ENCODE peak calls at places on chromosome 10, in five cellular contexts. One of them, this sample, is unnamed.

GRCh38 chr10:110432084-110432483 is 65.6 kb upstream of the DUSP5 start:
- DNase-seq in lower lobe of right lung: no peak
- DNase-seq in OCI-LY7: no peak
- DNase-seq in fibroblast of lung: no peak
- DNase-seq in astrocyte: no peak
- DNase-seq in this sample: no peak

GRCh38 chr10:58740620-58741369 is 228.1 kb downstream of the BICC1 start:
- DNase-seq in lower lobe of right lung: no peak
- DNase-seq in OCI-LY7: no peak
- DNase-seq in fibroblast of lung: peak
- DNase-seq in astrocyte: no peak
- DNase-seq in this sample: no peak

GRCh38 chr10:126199221-126199998 is 188.9 kb downstream of the ADAM12 start:
- DNase-seq in lower lobe of right lung: no peak
- DNase-seq in OCI-LY7: no peak
- DNase-seq in fibroblast of lung: peak
- DNase-seq in astrocyte: peak
- DNase-seq in this sample: peak

GRCh38 chr10:102450374-102451104 is 804 bp downstream of the C10orf95 start:
- DNase-seq in lower lobe of right lung: peak
- DNase-seq in OCI-LY7: peak
- DNase-seq in fibroblast of lung: peak
- DNase-seq in astrocyte: peak
- DNase-seq in this sample: peak

GRCh38 chr10:92470026-92470425 is 103.9 kb downstream of the IDE start:
- DNase-seq in lower lobe of right lung: no peak
- DNase-seq in OCI-LY7: no peak
- DNase-seq in fibroblast of lung: no peak
- DNase-seq in astrocyte: no peak
- DNase-seq in this sample: no peak

GRCh38 chr10:81179805-81180452 is 642.2 kb downstream of the SH2D4B start:
- DNase-seq in lower lobe of right lung: no peak
- DNase-seq in OCI-LY7: peak
- DNase-seq in fibroblast of lung: no peak
- DNase-seq in astrocyte: no peak
- DNase-seq in this sample: no peak

GRCh38 chr10:69316313-69317059 is 38.2 kb downstream of the HK1 start:
- DNase-seq in lower lobe of right lung: no peak
- DNase-seq in OCI-LY7: no peak
- DNase-seq in fibroblast of lung: peak
- DNase-seq in astrocyte: no peak
- DNase-seq in this sample: peak

GRCh38 chr10:102240467-102241036 is 760 bp downstream of the PITX3 start:
- DNase-seq in lower lobe of right lung: no peak
- DNase-seq in OCI-LY7: no peak
- DNase-seq in fibroblast of lung: no peak
- DNase-seq in astrocyte: no peak
- DNase-seq in this sample: no peak

GRCh38 chr10:88256013-88256680 is 327.0 kb downstream of the RNLS start:
- DNase-seq in lower lobe of right lung: no peak
- DNase-seq in OCI-LY7: no peak
- DNase-seq in fibroblast of lung: peak
- DNase-seq in astrocyte: no peak
- DNase-seq in this sample: no peak

GRCh38 chr10:31803606-31804195 is 124.9 kb downstream of the ARHGAP12 start:
- DNase-seq in lower lobe of right lung: no peak
- DNase-seq in OCI-LY7: no peak
- DNase-seq in fibroblast of lung: no peak
- DNase-seq in astrocyte: peak
- DNase-seq in this sample: no peak

GRCh38 chr10:120505056-120505455 is 48.0 kb downstream of the PLPP4 start:
- DNase-seq in lower lobe of right lung: no peak
- DNase-seq in OCI-LY7: no peak
- DNase-seq in fibroblast of lung: no peak
- DNase-seq in astrocyte: no peak
- DNase-seq in this sample: no peak

GRCh38 chr10:8389630-8390029 is 335.1 kb downstream of the GATA3 start:
- DNase-seq in lower lobe of right lung: no peak
- DNase-seq in OCI-LY7: no peak
- DNase-seq in fibroblast of lung: no peak
- DNase-seq in astrocyte: peak
- DNase-seq in this sample: no peak

GRCh38 chr10:94370501-94370900 is 7.8 kb upstream of the NOC3L start:
- DNase-seq in lower lobe of right lung: no peak
- DNase-seq in OCI-LY7: no peak
- DNase-seq in fibroblast of lung: no peak
- DNase-seq in astrocyte: no peak
- DNase-seq in this sample: no peak

GRCh38 chr10:71431216-71431944 is 34.7 kb downstream of the CDH23 start:
- DNase-seq in lower lobe of right lung: no peak
- DNase-seq in OCI-LY7: no peak
- DNase-seq in fibroblast of lung: no peak
- DNase-seq in astrocyte: no peak
- DNase-seq in this sample: no peak

GRCh38 chr10:88347022-88347421 is 236.1 kb downstream of the RNLS start:
- DNase-seq in lower lobe of right lung: no peak
- DNase-seq in OCI-LY7: no peak
- DNase-seq in fibroblast of lung: no peak
- DNase-seq in astrocyte: no peak
- DNase-seq in this sample: no peak

GRCh38 chr10:24643679-24644209 is 79.9 kb downstream of the ARHGAP21 start:
- DNase-seq in lower lobe of right lung: no peak
- DNase-seq in OCI-LY7: no peak
- DNase-seq in fibroblast of lung: peak
- DNase-seq in astrocyte: no peak
- DNase-seq in this sample: no peak

GRCh38 chr10:77357611-77358010 is 280.0 kb downstream of the KCNMA1 start:
- DNase-seq in lower lobe of right lung: no peak
- DNase-seq in OCI-LY7: no peak
- DNase-seq in fibroblast of lung: peak
- DNase-seq in astrocyte: peak
- DNase-seq in this sample: peak

GRCh38 chr10:112461029-112461887 is 14.2 kb downstream of the VTI1A start:
- DNase-seq in lower lobe of right lung: no peak
- DNase-seq in OCI-LY7: no peak
- DNase-seq in fibroblast of lung: peak
- DNase-seq in astrocyte: peak
- DNase-seq in this sample: peak

GRCh38 chr10:97991875-97992274 is 38.5 kb downstream of the CRTAC1 start:
- DNase-seq in lower lobe of right lung: no peak
- DNase-seq in OCI-LY7: no peak
- DNase-seq in fibroblast of lung: peak
- DNase-seq in astrocyte: peak
- DNase-seq in this sample: peak

GRCh38 chr10:131775444-131775832 is 125.4 kb upstream of the PPP2R2D start:
- DNase-seq in lower lobe of right lung: no peak
- DNase-seq in OCI-LY7: no peak
- DNase-seq in fibroblast of lung: no peak
- DNase-seq in astrocyte: no peak
- DNase-seq in this sample: no peak

GRCh38 chr10:37479469-37479868 is 354.1 kb downstream of the ANKRD30A start:
- DNase-seq in lower lobe of right lung: no peak
- DNase-seq in OCI-LY7: no peak
- DNase-seq in fibroblast of lung: no peak
- DNase-seq in astrocyte: no peak
- DNase-seq in this sample: no peak

GRCh38 chr10:24157567-24157966 is 51.4 kb upstream of the KIAA1217 start:
- DNase-seq in lower lobe of right lung: no peak
- DNase-seq in OCI-LY7: no peak
- DNase-seq in fibroblast of lung: no peak
- DNase-seq in astrocyte: no peak
- DNase-seq in this sample: no peak

GRCh38 chr10:74460812-74461211 is 309.8 kb downstream of the ADK start:
- DNase-seq in lower lobe of right lung: no peak
- DNase-seq in OCI-LY7: peak
- DNase-seq in fibroblast of lung: peak
- DNase-seq in astrocyte: peak
- DNase-seq in this sample: no peak

GRCh38 chr10:75400769-75401568 is 595 bp downstream of the ZNF503 start:
- DNase-seq in lower lobe of right lung: peak
- DNase-seq in OCI-LY7: no peak
- DNase-seq in fibroblast of lung: peak
- DNase-seq in astrocyte: no peak
- DNase-seq in this sample: peak

GRCh38 chr10:124035306-124035927 is 58.0 kb downstream of the CHST15 start:
- DNase-seq in lower lobe of right lung: no peak
- DNase-seq in OCI-LY7: peak
- DNase-seq in fibroblast of lung: no peak
- DNase-seq in astrocyte: no peak
- DNase-seq in this sample: no peak

GRCh38 chr10:67629461-67629971 is 66.5 kb downstream of the CTNNA3 start:
- DNase-seq in lower lobe of right lung: no peak
- DNase-seq in OCI-LY7: no peak
- DNase-seq in fibroblast of lung: no peak
- DNase-seq in astrocyte: peak
- DNase-seq in this sample: no peak

GRCh38 chr10:59779656-59780521 is 26.6 kb upstream of the MRLN start:
- DNase-seq in lower lobe of right lung: no peak
- DNase-seq in OCI-LY7: no peak
- DNase-seq in fibroblast of lung: no peak
- DNase-seq in astrocyte: peak
- DNase-seq in this sample: no peak

GRCh38 chr10:64316833-64317232 is 795.6 kb downstream of the REEP3 start:
- DNase-seq in lower lobe of right lung: no peak
- DNase-seq in OCI-LY7: no peak
- DNase-seq in fibroblast of lung: no peak
- DNase-seq in astrocyte: no peak
- DNase-seq in this sample: no peak

GRCh38 chr10:97048649-97049427 is 136.9 kb downstream of the SLIT1 start:
- DNase-seq in lower lobe of right lung: no peak
- DNase-seq in OCI-LY7: no peak
- DNase-seq in fibroblast of lung: no peak
- DNase-seq in astrocyte: no peak
- DNase-seq in this sample: no peak

GRCh38 chr10:132397671-132398565 is 918 bp downstream of the PWWP2B start:
- DNase-seq in lower lobe of right lung: peak
- DNase-seq in OCI-LY7: peak
- DNase-seq in fibroblast of lung: peak
- DNase-seq in astrocyte: peak
- DNase-seq in this sample: peak

GRCh38 chr10:103659674-103660363 is 166.3 kb downstream of the NEURL1 start:
- DNase-seq in lower lobe of right lung: peak
- DNase-seq in OCI-LY7: no peak
- DNase-seq in fibroblast of lung: peak
- DNase-seq in astrocyte: peak
- DNase-seq in this sample: peak
- TF ChIP-seq CTCF in lower lobe of right lung: no peak
- TF ChIP-seq CTCF in OCI-LY7: no peak
- TF ChIP-seq CTCF in fibroblast of lung: peak
- TF ChIP-seq CTCF in astrocyte: no peak
- TF ChIP-seq CTCF in this sample: peak

DNA sequence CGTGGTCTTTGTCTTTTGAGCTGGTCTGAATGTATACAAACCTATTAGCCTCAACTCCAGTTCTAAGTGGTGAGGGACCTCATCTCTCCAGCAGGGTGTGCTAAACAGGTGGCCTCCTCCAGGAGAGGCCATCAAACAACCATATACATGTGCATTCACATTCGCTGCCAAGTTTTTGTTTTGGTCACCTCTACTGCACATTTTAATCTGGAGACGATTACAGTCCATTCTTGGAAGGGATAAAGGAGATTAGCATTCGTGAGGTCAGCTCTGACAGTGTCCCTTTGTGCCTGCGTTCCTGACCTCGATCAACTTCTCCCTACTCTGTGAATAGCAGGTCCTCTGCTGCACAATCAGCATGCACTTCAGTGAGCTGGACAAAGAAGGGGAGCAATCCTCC is 60.8 kb downstream of the RHOBTB1 start:
- DNase-seq in lower lobe of right lung: no peak
- DNase-seq in OCI-LY7: peak
- DNase-seq in fibroblast of lung: peak
- DNase-seq in astrocyte: peak
- DNase-seq in this sample: peak
- TF ChIP-seq CTCF in lower lobe of right lung: peak
- TF ChIP-seq CTCF in OCI-LY7: peak
- TF ChIP-seq CTCF in fibroblast of lung: peak
- TF ChIP-seq CTCF in astrocyte: peak
- TF ChIP-seq CTCF in this sample: peak

DNA sequence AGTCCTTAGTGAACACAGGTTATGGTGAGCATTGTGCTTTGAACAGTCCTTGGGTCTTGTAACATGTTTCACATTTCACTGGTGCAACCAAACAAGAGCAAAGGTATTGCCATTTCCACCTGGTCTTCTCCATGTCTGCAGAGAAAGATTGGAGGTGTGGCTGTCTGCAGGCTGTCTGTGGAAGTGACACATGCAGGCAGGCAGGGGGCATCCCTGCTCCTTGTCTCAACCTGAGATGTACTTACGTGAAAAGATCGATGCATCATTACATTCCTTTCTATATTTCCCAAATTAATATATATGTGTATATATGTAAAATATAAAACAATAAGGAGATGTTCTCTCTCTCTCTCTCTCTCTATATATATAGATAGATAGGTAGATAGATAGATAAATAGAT is 54.3 kb downstream of the LRRC18 start:
- DNase-seq in lower lobe of right lung: no peak
- DNase-seq in OCI-LY7: peak
- DNase-seq in fibroblast of lung: no peak
- DNase-seq in astrocyte: no peak
- DNase-seq in this sample: no peak
- TF ChIP-seq CTCF in lower lobe of right lung: peak
- TF ChIP-seq CTCF in OCI-LY7: peak
- TF ChIP-seq CTCF in fibroblast of lung: peak
- TF ChIP-seq CTCF in astrocyte: no peak
- TF ChIP-seq CTCF in this sample: peak

GRCh38 chr10:121578298-121578697 is 19.9 kb downstream of the FGFR2 start:
- DNase-seq in lower lobe of right lung: no peak
- DNase-seq in OCI-LY7: no peak
- DNase-seq in fibroblast of lung: no peak
- DNase-seq in astrocyte: no peak
- DNase-seq in this sample: no peak

GRCh38 chr10:121573541-121573941 is 24.7 kb downstream of the FGFR2 start:
- DNase-seq in lower lobe of right lung: no peak
- DNase-seq in OCI-LY7: no peak
- DNase-seq in fibroblast of lung: no peak
- DNase-seq in astrocyte: no peak
- DNase-seq in this sample: no peak

GRCh38 chr10:121574519-121575170 is 23.6 kb downstream of the FGFR2 start:
- DNase-seq in lower lobe of right lung: no peak
- DNase-seq in OCI-LY7: no peak
- DNase-seq in fibroblast of lung: no peak
- DNase-seq in astrocyte: no peak
- DNase-seq in this sample: no peak

GRCh38 chr10:121577568-121577967 is 20.7 kb downstream of the FGFR2 start:
- DNase-seq in lower lobe of right lung: no peak
- DNase-seq in OCI-LY7: no peak
- DNase-seq in fibroblast of lung: no peak
- DNase-seq in astrocyte: no peak
- DNase-seq in this sample: no peak

DNA sequence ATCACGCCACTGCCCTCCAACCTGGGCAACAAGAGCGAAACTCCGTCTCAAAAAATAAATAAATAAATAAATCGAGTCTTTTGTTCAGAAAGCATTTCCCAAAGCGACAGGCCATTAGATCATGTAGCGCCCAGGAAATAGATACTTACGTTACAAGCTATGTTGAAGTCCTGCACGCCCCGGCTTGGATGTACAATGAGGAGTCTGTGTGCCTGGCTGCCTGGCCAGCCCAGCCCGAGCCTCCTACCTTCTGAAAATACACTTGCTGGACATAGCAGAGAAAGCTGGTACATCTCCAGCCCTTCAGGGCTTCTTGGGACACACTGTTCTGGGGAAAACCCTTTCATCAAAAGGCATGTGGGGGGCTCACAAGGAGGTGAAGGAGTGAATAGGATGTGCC is 22.1 kb downstream of the FGFR2 start:
- DNase-seq in lower lobe of right lung: no peak
- DNase-seq in OCI-LY7: no peak
- DNase-seq in fibroblast of lung: no peak
- DNase-seq in astrocyte: no peak
- DNase-seq in this sample: no peak
- TF ChIP-seq CTCF in lower lobe of right lung: no peak
- TF ChIP-seq CTCF in OCI-LY7: no peak
- TF ChIP-seq CTCF in fibroblast of lung: no peak
- TF ChIP-seq CTCF in astrocyte: no peak
- TF ChIP-seq CTCF in this sample: no peak